ENCODE peak calls at places on chromosomes 1 and 21, in four cellular contexts. C, X, V and P are unnamed samples.

GRCh38 chr1:67304023-67304422 is 3.6 kb upstream of the IL12RB2 start:
- DNase-seq in X (no peak), V (no peak), C (no peak), P (no peak)

GRCh38 chr1:40783001-40783905 is at the start of gene KCNQ4:
- DNase-seq in X (no peak), V (no peak), C (no peak), P (peak)

GRCh38 chr1:39409055-39409816 is 82.2 kb upstream of the BMP8A start:
- DNase-seq in V (no peak), X (peak), C (no peak), P (peak)

GRCh38 chr1:18199462-18199861 is 91.9 kb downstream of the IGSF21 start:
- DNase-seq in X (no peak), C (no peak), V (no peak), P (no peak)

GRCh38 chr1:100354971-100355394 is 2.7 kb downstream of the CDC14A start:
- DNase-seq in X (no peak), C (no peak), V (no peak), P (no peak)

GRCh38 chr1:43872280-43872679 is 61.3 kb upstream of the ARTN start:
- DNase-seq in X (no peak), V (no peak), C (no peak), P (no peak)

GRCh38 chr21:45643021-45643980 is at the start of gene PCBP3:
- DNase-seq in X (peak), C (peak), V (peak), P (peak)

GRCh38 chr1:6601865-6602668 is 602 bp downstream of the KLHL21 start:
- DNase-seq in V (no peak), X (no peak), C (no peak), P (peak)

GRCh38 chr1:46724991-46725735 is 6.2 kb upstream of the EFCAB14 start:
- DNase-seq in V (no peak), C (peak), X (peak), P (peak)

GRCh38 chr1:177983824-177984528 is 14.1 kb upstream of the SEC16B start:
- DNase-seq in X (no peak), V (no peak), C (no peak), P (peak)

GRCh38 chr1:41171266-41171874 is 70.7 kb downstream of the SCMH1 start:
- DNase-seq in X (no peak), V (no peak), C (no peak), P (no peak)

GRCh38 chr1:151832318-151832984 is 849 bp upstream of the RORC start:
- DNase-seq in V (no peak), X (no peak), C (no peak), P (peak)

GRCh38 chr21:44972821-44973220 is 33.0 kb downstream of the SLX9 start:
- DNase-seq in X (no peak), C (no peak), V (no peak), P (no peak)

GRCh38 chr1:41282679-41283317 is 40.7 kb upstream of the SCMH1 start:
- DNase-seq in V (no peak), X (no peak), C (peak), P (peak)

GRCh38 chr1:196902344-196902743 is 14.5 kb downstream of the CFHR4 start:
- DNase-seq in X (no peak), C (no peak), V (no peak), P (no peak)

GRCh38 chr1:114219247-114219872 is 65.7 kb upstream of the SYT6 start:
- DNase-seq in X (no peak), C (no peak), V (no peak), P (no peak)

GRCh38 chr1:169112241-169112640 is 5.8 kb downstream of the ATP1B1 start:
- DNase-seq in C (no peak), X (no peak), V (no peak), P (peak)

GRCh38 chr1:31666290-31666963 is 21.8 kb upstream of the PEF1 start:
- DNase-seq in C (peak), X (peak), V (no peak), P (no peak)

GRCh38 chr1:220294754-220295419 is 22.6 kb upstream of the RAB3GAP2 start:
- DNase-seq in X (no peak), V (no peak), C (no peak), P (no peak)

GRCh38 chr1:242689378-242689777 is 164.9 kb upstream of the PLD5 start:
- DNase-seq in X (no peak), V (no peak), C (no peak), P (no peak)

GRCh38 chr1:204128464-204128963 is 23.3 kb downstream of the ETNK2 start:
- DNase-seq in V (no peak), C (no peak), X (no peak), P (no peak)

GRCh38 chr21:31895069-31895851 is 22.4 kb downstream of the HUNK start:
- DNase-seq in V (no peak), X (no peak), C (no peak), P (no peak)

GRCh38 chr1:79198841-79199240 is 192.3 kb upstream of the ADGRL4 start:
- DNase-seq in C (no peak), V (no peak), X (no peak), P (no peak)

GRCh38 chr1:109263234-109263596 is 13.9 kb downstream of the CELSR2 start:
- DNase-seq in C (no peak), X (no peak), V (no peak), P (peak)

GRCh38 chr1:14768589-14769304 is 170.3 kb downstream of the KAZN start:
- DNase-seq in C (no peak), V (no peak), X (no peak), P (no peak)

GRCh38 chr1:161735837-161736236 is 13.7 kb upstream of the DUSP12 start:
- DNase-seq in X (no peak), V (no peak), C (no peak), P (no peak)

GRCh38 chr21:41894511-41894910 is 15.4 kb upstream of the PRDM15 start:
- DNase-seq in V (no peak), C (no peak), X (no peak), P (no peak)

GRCh38 chr1:1198423-1199140 is 7.8 kb downstream of the TNFRSF18 start:
- DNase-seq in X (no peak), C (no peak), V (no peak), P (no peak)

GRCh38 chr1:167904641-167905040 is 9.3 kb downstream of the ADCY10 start:
- DNase-seq in V (no peak), C (no peak), X (no peak), P (no peak)

GRCh38 chr1:159938221-159938852 is 7.1 kb downstream of the IGSF9 start:
- DNase-seq in X (no peak), C (no peak), V (no peak), P (no peak)

GRCh38 chr1:169601096-169601881 is 15.0 kb upstream of the F5 start:
- DNase-seq in V (peak), X (no peak), C (peak), P (no peak)

GRCh38 chr1:94092210-94092613 is 28.7 kb downstream of the ABCA4 start:
- DNase-seq in C (no peak), X (no peak), V (no peak), P (no peak)

GRCh38 chr1:201758508-201759050 is 70.4 kb upstream of the IPO9 start:
- DNase-seq in X (no peak), V (no peak), C (no peak), P (no peak)

GRCh38 chr1:172298146-172298545 is 122.3 kb upstream of the C1orf105 start:
- DNase-seq in C (no peak), X (no peak), V (no peak), P (no peak)

GRCh38 chr1:43541721-43542401 is 11.2 kb downstream of the PTPRF start:
- DNase-seq in V (no peak), X (peak), C (no peak), P (peak)

GRCh38 chr1:75083848-75084514 is 50.2 kb upstream of the LHX8 start:
- DNase-seq in X (no peak), V (no peak), C (no peak), P (no peak)

GRCh38 chr21:41008971-41009370 is 159.0 kb upstream of the BACE2 start:
- DNase-seq in C (no peak), V (no peak), X (no peak), P (no peak)

GRCh38 chr1:17494114-17494729 is 45.3 kb upstream of the ARHGEF10L start:
- DNase-seq in V (no peak), X (peak), C (peak), P (peak)

DNA sequence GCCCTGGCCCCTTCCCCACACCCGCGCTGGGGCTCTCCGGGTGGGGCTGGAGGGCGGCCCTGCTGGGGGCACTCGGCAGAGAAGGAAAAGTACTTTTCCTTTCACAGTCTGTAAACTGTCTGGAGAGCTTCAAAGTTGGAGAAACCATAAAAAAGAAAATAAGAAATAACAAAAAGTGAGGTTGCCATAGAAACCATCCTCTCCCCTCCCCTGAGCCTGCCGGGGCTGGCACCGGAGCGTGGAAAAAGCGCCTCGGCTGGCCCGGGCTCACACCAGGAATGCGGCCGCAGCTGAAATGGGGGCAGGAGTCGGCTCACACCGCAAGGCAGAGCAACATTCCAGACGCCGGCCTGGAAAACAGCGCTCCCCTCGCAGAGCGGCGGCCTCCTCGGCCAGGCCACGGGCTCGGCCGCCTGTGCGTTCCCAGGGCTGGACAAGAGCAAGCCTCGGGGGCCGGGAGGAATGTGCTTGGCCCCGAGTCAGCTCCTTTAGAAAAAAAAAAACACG is 69.2 kb downstream of the MORN1 start:
- DNase-seq in C (no peak), X (peak), V (no peak), P (peak)
- TF ChIP-seq EP300 in C (no peak), X (peak), V (no peak), P (no peak)

DNA sequence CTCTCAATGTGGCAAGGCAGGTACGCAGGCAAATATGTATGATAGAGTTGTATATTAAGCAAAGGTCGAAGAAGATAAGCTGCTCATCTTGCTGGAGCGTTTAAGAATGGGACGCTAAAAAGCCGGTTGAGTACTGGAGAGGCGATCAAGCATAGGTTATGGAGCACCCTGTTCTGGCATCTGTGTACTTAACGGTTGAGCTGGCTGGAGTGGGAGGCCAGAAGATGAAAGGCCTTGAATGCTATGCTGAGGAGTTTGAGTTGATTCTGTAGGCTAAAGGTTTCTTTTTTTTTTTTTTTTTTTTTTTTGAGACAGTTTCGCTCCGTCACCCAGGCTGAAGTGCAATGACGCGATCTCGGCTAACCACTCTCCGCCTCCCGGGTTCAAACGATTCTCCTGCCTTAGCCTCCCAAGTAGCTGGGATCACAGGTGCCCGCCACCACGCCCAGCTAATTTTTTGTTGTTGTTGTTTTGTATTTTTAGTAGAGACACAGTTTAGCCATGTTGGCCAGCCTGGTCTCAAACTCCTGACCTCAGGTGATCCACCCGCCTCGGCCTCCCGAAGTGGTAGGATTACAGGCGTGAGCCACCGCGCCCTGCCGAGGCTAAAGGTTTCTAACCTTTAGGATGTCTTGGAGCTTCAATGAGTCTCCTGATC is 849 bp upstream of the KHDC4 start:
- DNase-seq in V (no peak), C (no peak), X (no peak), P (no peak)
- H3K4me3 ChIP-seq in V (peak), C (peak), X (peak), P (peak)

GRCh38 chr1:84250668-84251067 is 50.8 kb upstream of the SAMD13 start:
- DNase-seq in C (no peak), V (no peak), X (no peak), P (no peak)

GRCh38 chr1:84245566-84245965 is 55.9 kb upstream of the SAMD13 start:
- DNase-seq in C (no peak), V (no peak), X (no peak), P (no peak)

GRCh38 chr1:84247425-84248220 is 53.9 kb upstream of the SAMD13 start:
- DNase-seq in X (no peak), C (peak), V (no peak), P (no peak)

DNA sequence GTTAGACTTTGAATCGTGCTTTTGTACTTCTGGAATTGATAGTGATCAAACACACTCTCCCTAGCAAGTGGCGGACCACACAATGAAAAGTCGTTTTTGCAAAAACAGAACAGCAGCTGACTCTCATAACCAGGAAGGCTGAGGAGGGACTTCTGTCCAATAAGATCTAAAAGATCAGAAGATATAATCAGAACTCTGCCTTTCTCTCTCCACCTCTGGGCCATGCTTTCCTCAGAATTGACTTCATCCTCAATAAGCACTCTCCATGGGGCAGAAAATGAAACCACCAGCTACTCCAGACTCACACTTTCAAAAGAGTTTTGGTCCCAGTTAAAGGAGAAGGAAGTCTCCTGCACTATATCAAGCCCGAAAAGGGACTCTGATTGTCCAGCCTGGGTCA is 55.3 kb upstream of the SAMD13 start:
- DNase-seq in X (no peak), C (no peak), V (no peak), P (no peak)
- H3K27ac ChIP-seq in X (no peak), C (peak), V (no peak), P (no peak)

GRCh38 chr1:19620786-19621185 is 23.3 kb upstream of the NBL1 start:
- DNase-seq in X (no peak), C (no peak), V (no peak), P (no peak)

GRCh38 chr1:19622204-19622603 is 21.9 kb upstream of the NBL1 start:
- DNase-seq in V (no peak), C (no peak), X (no peak), P (no peak)

GRCh38 chr1:19621274-19621950 is 22.7 kb upstream of the NBL1 start:
- DNase-seq in X (no peak), V (no peak), C (no peak), P (no peak)

GRCh38 chr1:19618428-19618827 is 25.7 kb upstream of the NBL1 start:
- DNase-seq in X (no peak), C (no peak), V (no peak), P (no peak)

DNA sequence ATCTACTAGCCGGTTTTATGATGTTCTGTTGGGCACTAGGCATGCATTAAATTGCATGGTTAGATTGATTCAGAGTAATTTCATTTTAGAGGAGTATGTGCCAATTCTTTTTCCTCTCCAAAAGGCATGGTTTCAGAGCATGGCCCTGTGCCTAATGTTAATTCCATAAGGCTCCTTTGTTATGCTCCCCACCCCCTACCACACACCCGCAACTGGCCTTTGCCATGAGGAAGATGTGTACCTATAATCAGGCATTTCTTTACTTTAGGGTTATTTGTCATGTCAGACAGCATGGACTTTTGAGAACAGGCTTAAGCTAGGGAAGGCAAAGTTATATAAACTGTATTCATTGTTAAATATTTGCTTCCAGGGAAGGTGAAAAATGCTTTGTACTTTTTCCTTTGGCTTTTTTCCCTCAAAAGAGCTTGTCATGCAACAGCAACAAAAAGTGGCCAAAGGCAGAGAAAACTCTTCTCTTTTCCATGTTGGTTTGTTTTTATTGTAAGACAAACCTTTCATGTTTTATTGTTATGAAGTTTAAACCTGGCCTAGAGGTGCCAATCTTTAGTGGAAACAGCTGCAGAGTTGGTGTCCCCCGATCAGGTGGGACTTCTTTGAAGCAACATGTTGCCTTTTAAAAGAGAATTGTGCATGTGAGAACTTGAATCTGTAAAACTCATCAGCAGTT is 24.3 kb upstream of the NBL1 start:
- DNase-seq in V (no peak), C (no peak), X (no peak), P (no peak)
- TF ChIP-seq EP300 in V (no peak), C (no peak), X (no peak), P (no peak)

DNA sequence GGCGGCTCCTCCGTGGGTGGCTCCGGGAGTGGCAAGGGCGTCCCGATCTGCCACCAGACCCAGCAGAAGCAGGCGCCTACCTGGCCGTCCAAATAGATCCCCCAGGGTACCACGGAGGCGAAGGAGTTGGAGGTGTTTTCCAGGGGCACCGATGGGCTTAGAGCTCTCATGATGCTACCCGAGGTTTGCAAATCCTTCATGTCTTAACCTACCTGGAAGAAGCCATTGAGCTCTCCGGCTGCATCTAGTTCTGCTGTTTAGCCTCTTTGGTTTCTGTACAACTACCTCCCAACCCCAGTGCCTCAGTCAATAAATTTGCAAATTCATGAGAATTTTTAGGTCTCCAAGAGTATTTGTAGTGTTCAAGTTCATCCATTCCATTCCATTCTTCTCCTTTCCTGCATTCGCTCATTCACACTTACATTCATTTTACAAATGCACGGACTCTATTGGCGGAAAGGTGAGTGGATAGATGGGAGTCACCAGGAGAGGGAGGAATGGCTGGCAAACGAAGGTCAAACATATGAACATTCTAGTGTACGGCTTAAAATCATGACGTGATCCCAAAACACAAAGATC is 2.4 kb downstream of the LORICRIN start:
- DNase-seq in X (no peak), V (no peak), C (no peak), P (no peak)
- H3K4me3 ChIP-seq in X (peak), V (peak), C (peak), P (peak)

GRCh38 chr1:53732912-53733317 is 6.0 kb downstream of the GLIS1 start:
- DNase-seq in C (no peak), V (no peak), X (no peak), P (no peak)
- H3K27ac ChIP-seq in C (no peak), V (no peak), X (no peak), P (no peak)

GRCh38 chr1:77378723-77379533 is 97.1 kb downstream of the AK5 start:
- DNase-seq in X (no peak), V (no peak), C (no peak), P (no peak)
- TF ChIP-seq EP300 in X (no peak), V (no peak), C (no peak), P (no peak)